ENCODE peak calls at places on chromosomes 6 and 20, in six cellular contexts. One of them, this sample, is unnamed.

GRCh38 chr20:63737940-63738686 is 1.5 kb upstream of the SLC2A4RG start:
- DNase-seq in Peyer's patch: peak
- DNase-seq in stimulated activated CD8-positive, alpha-beta memory T cell treated with anti-CD3 and anti-CD28 coated beads, Interleukin-7, amount 100 ng/mL, for 48 hours: no peak
- DNase-seq in NCI-H2081: no peak
- DNase-seq in fibroblast of mammary gland: no peak
- DNase-seq in HCEC 1CT: no peak
- DNase-seq in this sample: no peak

GRCh38 chr6:79117752-79118151 is 39.7 kb upstream of the PHIP start:
- DNase-seq in fibroblast of mammary gland: peak
- DNase-seq in stimulated activated CD8-positive, alpha-beta memory T cell treated with anti-CD3 and anti-CD28 coated beads, Interleukin-7, amount 100 ng/mL, for 48 hours: no peak
- DNase-seq in Peyer's patch: no peak
- DNase-seq in NCI-H2081: no peak
- DNase-seq in HCEC 1CT: peak
- DNase-seq in this sample: no peak

GRCh38 chr6:144266091-144266649 is 19.0 kb upstream of the UTRN start:
- DNase-seq in fibroblast of mammary gland: peak
- DNase-seq in Peyer's patch: no peak
- DNase-seq in stimulated activated CD8-positive, alpha-beta memory T cell treated with anti-CD3 and anti-CD28 coated beads, Interleukin-7, amount 100 ng/mL, for 48 hours: no peak
- DNase-seq in HCEC 1CT: peak
- DNase-seq in NCI-H2081: no peak
- DNase-seq in this sample: no peak

GRCh38 chr20:24379116-24379927 is 90.1 kb upstream of the SYNDIG1 start:
- DNase-seq in HCEC 1CT: no peak
- DNase-seq in Peyer's patch: no peak
- DNase-seq in NCI-H2081: no peak
- DNase-seq in stimulated activated CD8-positive, alpha-beta memory T cell treated with anti-CD3 and anti-CD28 coated beads, Interleukin-7, amount 100 ng/mL, for 48 hours: no peak
- DNase-seq in fibroblast of mammary gland: peak
- DNase-seq in this sample: no peak

GRCh38 chr6:42610416-42610815 is 46.6 kb downstream of the UBR2 start:
- DNase-seq in Peyer's patch: no peak
- DNase-seq in HCEC 1CT: no peak
- DNase-seq in NCI-H2081: no peak
- DNase-seq in stimulated activated CD8-positive, alpha-beta memory T cell treated with anti-CD3 and anti-CD28 coated beads, Interleukin-7, amount 100 ng/mL, for 48 hours: no peak
- DNase-seq in fibroblast of mammary gland: no peak
- DNase-seq in this sample: no peak

GRCh38 chr6:88983532-88983931 is 20.1 kb upstream of the RNGTT start:
- DNase-seq in Peyer's patch: no peak
- DNase-seq in fibroblast of mammary gland: peak
- DNase-seq in stimulated activated CD8-positive, alpha-beta memory T cell treated with anti-CD3 and anti-CD28 coated beads, Interleukin-7, amount 100 ng/mL, for 48 hours: no peak
- DNase-seq in NCI-H2081: peak
- DNase-seq in HCEC 1CT: peak
- DNase-seq in this sample: no peak

GRCh38 chr6:45898941-45899682 is 116.5 kb downstream of the CLIC5 start:
- DNase-seq in HCEC 1CT: no peak
- DNase-seq in fibroblast of mammary gland: peak
- DNase-seq in NCI-H2081: no peak
- DNase-seq in Peyer's patch: no peak
- DNase-seq in stimulated activated CD8-positive, alpha-beta memory T cell treated with anti-CD3 and anti-CD28 coated beads, Interleukin-7, amount 100 ng/mL, for 48 hours: no peak
- DNase-seq in this sample: no peak

GRCh38 chr6:40630046-40630445 is 42.9 kb upstream of the LRFN2 start:
- DNase-seq in stimulated activated CD8-positive, alpha-beta memory T cell treated with anti-CD3 and anti-CD28 coated beads, Interleukin-7, amount 100 ng/mL, for 48 hours: no peak
- DNase-seq in fibroblast of mammary gland: no peak
- DNase-seq in NCI-H2081: no peak
- DNase-seq in HCEC 1CT: no peak
- DNase-seq in Peyer's patch: no peak
- DNase-seq in this sample: no peak

GRCh38 chr6:32666420-32667300 is at the start of gene HLA-DQB1:
- DNase-seq in HCEC 1CT: no peak
- DNase-seq in stimulated activated CD8-positive, alpha-beta memory T cell treated with anti-CD3 and anti-CD28 coated beads, Interleukin-7, amount 100 ng/mL, for 48 hours: peak
- DNase-seq in fibroblast of mammary gland: peak
- DNase-seq in Peyer's patch: no peak
- DNase-seq in NCI-H2081: peak
- DNase-seq in this sample: no peak

GRCh38 chr20:23227976-23228375 is 122.6 kb upstream of the NXT1 start:
- DNase-seq in fibroblast of mammary gland: peak
- DNase-seq in Peyer's patch: no peak
- DNase-seq in stimulated activated CD8-positive, alpha-beta memory T cell treated with anti-CD3 and anti-CD28 coated beads, Interleukin-7, amount 100 ng/mL, for 48 hours: no peak
- DNase-seq in HCEC 1CT: no peak
- DNase-seq in NCI-H2081: no peak
- DNase-seq in this sample: no peak

GRCh38 chr6:35052694-35053565 is 88.2 kb downstream of the TCP11 start:
- DNase-seq in HCEC 1CT: no peak
- DNase-seq in NCI-H2081: no peak
- DNase-seq in fibroblast of mammary gland: peak
- DNase-seq in stimulated activated CD8-positive, alpha-beta memory T cell treated with anti-CD3 and anti-CD28 coated beads, Interleukin-7, amount 100 ng/mL, for 48 hours: no peak
- DNase-seq in Peyer's patch: peak
- DNase-seq in this sample: no peak

GRCh38 chr20:56592211-56592610 is 36.9 kb upstream of the TFAP2C start:
- DNase-seq in HCEC 1CT: no peak
- DNase-seq in NCI-H2081: no peak
- DNase-seq in Peyer's patch: no peak
- DNase-seq in stimulated activated CD8-positive, alpha-beta memory T cell treated with anti-CD3 and anti-CD28 coated beads, Interleukin-7, amount 100 ng/mL, for 48 hours: no peak
- DNase-seq in fibroblast of mammary gland: no peak
- DNase-seq in this sample: no peak

GRCh38 chr6:73349311-73349710 is 4.8 kb downstream of the DPPA5 start:
- DNase-seq in fibroblast of mammary gland: no peak
- DNase-seq in HCEC 1CT: no peak
- DNase-seq in NCI-H2081: no peak
- DNase-seq in Peyer's patch: no peak
- DNase-seq in stimulated activated CD8-positive, alpha-beta memory T cell treated with anti-CD3 and anti-CD28 coated beads, Interleukin-7, amount 100 ng/mL, for 48 hours: no peak
- DNase-seq in this sample: no peak